ENCODE peak calls at places on chromosomes 16 and 17, in nine cellular contexts. B, F, T, R, A, K, U, D and S are unnamed samples.

GRCh38 chr17:47729486-47729885 is 3.5 kb upstream of the TBX21 start:
- DNase-seq in B (no peak), F (no peak), T (no peak), R (no peak), A (no peak), K (no peak), U (no peak), D (no peak), S (no peak)

GRCh38 chr16:75044800-75045361 is 46.1 kb downstream of the ZNRF1 start:
- DNase-seq in B (no peak), F (no peak), T (no peak), R (no peak), A (no peak), K (no peak), U (no peak), D (no peak), S (peak; percentile 48)

GRCh38 chr17:58373003-58373402 is 21.0 kb upstream of the SUPT4H1 start:
- DNase-seq in B (no peak), F (no peak), T (no peak), R (no peak), A (no peak), K (no peak), U (no peak), D (no peak), S (no peak)

GRCh38 chr17:67637901-67638641 is 79.7 kb upstream of the NOL11 start:
- DNase-seq in B (no peak), F (no peak), T (no peak), R (peak; percentile 88), A (peak; percentile 19), K (no peak), U (no peak), D (no peak), S (no peak)

GRCh38 chr16:31886227-31886626 is 12.6 kb downstream of the ZNF267 start:
- DNase-seq in B (no peak), F (no peak), T (no peak), R (no peak), A (no peak), K (no peak), U (no peak), D (no peak), S (no peak)

GRCh38 chr16:4660454-4661007 is 32.8 kb upstream of the NUDT16L1 start:
- DNase-seq in B (no peak), F (peak; percentile 50), T (peak; percentile 19), R (no peak), A (no peak), K (no peak), U (no peak), D (peak; percentile 84), S (no peak)

GRCh38 chr17:46013502-46014165 is 14.6 kb downstream of the STH start:
- DNase-seq in B (no peak), F (peak; percentile 65), T (no peak), R (no peak), A (no peak), K (no peak), U (no peak), D (peak; percentile 82), S (no peak)

GRCh38 chr16:13994239-13995106 is 74.5 kb downstream of the ERCC4 start:
- DNase-seq in B (no peak), F (no peak), T (no peak), R (no peak), A (no peak), K (no peak), U (no peak), D (no peak), S (no peak)

GRCh38 chr17:27858621-27859305 is 34.4 kb downstream of the LYRM9 start:
- DNase-seq in B (no peak), F (no peak), T (no peak), R (no peak), A (no peak), K (no peak), U (no peak), D (no peak), S (no peak)

GRCh38 chr17:81512984-81513668 is 527 bp upstream of the ACTG1 start:
- DNase-seq in B (peak; percentile 70), F (no peak), T (peak; percentile 66), R (no peak), A (peak; percentile 91), K (no peak), U (no peak), D (peak; percentile 80), S (peak; percentile 76)
- TF ChIP-seq REST in B (no peak), F (no peak), T (peak; percentile 52), R (no peak), A (no peak), K (no peak), U (no peak), D (no peak), S (no peak)

GRCh38 chr16:88330971-88331890 is 51.5 kb upstream of the ZNF469 start:
- DNase-seq in B (no peak), F (no peak), T (no peak), R (no peak), A (no peak), K (no peak), U (no peak), D (no peak), S (no peak)

GRCh38 chr16:88333645-88334516 is 48.9 kb upstream of the ZNF469 start:
- DNase-seq in B (no peak), F (no peak), T (no peak), R (no peak), A (no peak), K (no peak), U (no peak), D (no peak), S (peak; percentile 31)

GRCh38 chr16:88334517-88335149 is 48.1 kb upstream of the ZNF469 start:
- DNase-seq in B (no peak), F (no peak), T (peak; percentile 37), R (no peak), A (no peak), K (no peak), U (no peak), D (peak; percentile 42), S (peak; percentile 55)

GRCh38 chr16:88329726-88330700 is 52.7 kb upstream of the ZNF469 start:
- DNase-seq in B (no peak), F (no peak), T (no peak), R (no peak), A (no peak), K (no peak), U (no peak), D (no peak), S (no peak)

DNA sequence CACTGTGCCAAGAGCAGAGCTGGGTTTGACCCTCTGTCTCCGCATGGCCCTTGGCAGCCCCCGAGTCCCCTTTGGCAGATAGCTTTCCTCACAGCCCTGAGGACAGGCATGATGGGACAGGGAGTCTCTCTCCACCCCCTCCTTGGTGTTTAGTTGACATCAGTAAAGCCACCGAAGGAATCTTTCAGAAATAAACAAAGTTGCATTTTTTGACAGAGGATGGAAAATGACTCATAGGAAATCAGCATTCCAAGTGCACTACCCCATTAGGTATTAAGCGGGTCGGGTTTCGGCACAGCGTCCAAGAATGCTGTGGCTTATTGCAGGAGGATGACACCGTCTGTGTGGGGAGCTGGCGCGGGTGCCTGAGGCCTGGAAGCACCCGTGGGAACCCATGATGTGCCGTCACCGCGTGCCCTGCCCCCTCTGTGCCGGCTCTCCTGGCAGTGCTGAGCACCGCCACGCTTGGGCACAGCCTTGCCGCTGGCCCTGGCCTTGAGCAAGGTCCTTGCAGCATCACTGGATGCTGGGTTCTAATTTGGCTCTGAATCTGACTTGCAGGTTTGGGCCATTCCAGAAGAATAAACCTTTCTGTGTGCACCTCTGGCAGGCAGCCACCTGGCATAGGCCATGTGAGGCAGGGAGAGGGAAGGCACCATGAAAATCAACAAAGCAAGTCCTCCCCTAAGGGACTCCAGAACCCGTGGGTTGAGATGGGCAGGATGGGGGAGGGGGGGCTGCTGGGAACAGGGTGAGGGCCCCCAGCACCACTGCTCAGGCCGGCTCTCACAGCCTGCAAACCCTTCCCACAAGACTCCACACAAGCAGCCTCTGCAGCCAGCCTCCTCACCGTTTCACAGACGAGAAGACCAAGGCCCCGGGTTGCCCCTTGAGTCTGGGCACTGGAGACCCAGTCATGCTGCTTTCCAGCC is 50.5 kb upstream of the ZNF469 start:
- DNase-seq in B (no peak), F (no peak), T (no peak), R (peak; percentile 88), A (no peak), K (no peak), U (peak; percentile 48), D (no peak), S (peak; percentile 95)
- TF ChIP-seq REST in B (no peak), F (peak; percentile 62), T (no peak), R (no peak), A (no peak), K (no peak), U (no peak), D (no peak), S (no peak)

GRCh38 chr17:80657561-80657960 is 112.9 kb downstream of the RPTOR start:
- DNase-seq in B (no peak), F (no peak), T (no peak), R (no peak), A (no peak), K (no peak), U (no peak), D (no peak), S (no peak)

GRCh38 chr17:80662557-80662956 is 117.9 kb downstream of the RPTOR start:
- DNase-seq in B (no peak), F (no peak), T (no peak), R (no peak), A (no peak), K (no peak), U (no peak), D (no peak), S (no peak)

GRCh38 chr17:80658821-80659220 is 114.2 kb downstream of the RPTOR start:
- DNase-seq in B (no peak), F (no peak), T (no peak), R (no peak), A (no peak), K (no peak), U (no peak), D (no peak), S (no peak)

GRCh38 chr17:80660527-80661198 is 116.0 kb downstream of the RPTOR start:
- DNase-seq in B (no peak), F (no peak), T (peak; percentile 57), R (no peak), A (no peak), K (no peak), U (no peak), D (no peak), S (no peak)

GRCh38 chr17:80659651-80660050 is 115.0 kb downstream of the RPTOR start:
- DNase-seq in B (no peak), F (no peak), T (no peak), R (no peak), A (no peak), K (no peak), U (no peak), D (no peak), S (no peak)
- TF ChIP-seq REST in B (no peak), F (no peak), T (no peak), R (no peak), A (no peak), K (no peak), U (no peak), D (no peak), S (no peak)

DNA sequence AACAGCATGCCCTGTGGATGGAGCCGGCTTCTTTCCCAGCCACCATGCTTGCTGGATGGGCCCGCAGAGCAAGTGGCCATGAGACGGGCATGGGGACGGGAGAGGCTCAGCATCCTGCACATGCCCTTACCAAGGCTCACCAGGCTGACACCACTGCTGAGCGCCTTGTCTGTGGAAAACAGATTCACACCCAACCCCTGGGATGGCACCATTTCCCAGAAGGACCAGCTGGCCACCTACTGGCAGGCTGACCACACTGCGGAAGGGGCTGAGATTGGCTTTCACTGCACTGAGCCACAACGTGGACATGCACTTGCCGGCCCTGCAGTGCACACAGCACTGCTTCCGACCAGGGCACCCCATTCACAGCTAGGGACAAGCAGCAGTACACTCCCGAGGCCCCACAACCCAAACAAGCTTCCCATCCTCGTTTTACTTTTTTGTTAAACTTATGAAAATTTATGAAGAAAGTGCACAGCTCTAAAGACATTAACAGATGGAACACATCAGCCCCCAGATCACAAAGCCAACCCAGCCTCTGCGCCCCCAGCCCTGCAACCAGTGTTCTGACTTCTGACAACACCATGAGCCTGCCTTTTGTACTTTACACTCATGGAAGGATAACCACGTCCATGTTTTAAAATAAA is 13.9 kb upstream of the KRTAP17-1 start:
- DNase-seq in B (peak; percentile 41), F (peak; percentile 70), T (peak; percentile 32), R (peak; percentile 40), A (peak; percentile 77), K (no peak), U (no peak), D (peak; percentile 52), S (peak; percentile 78)
- TF ChIP-seq REST in B (no peak), F (no peak), T (no peak), R (no peak), A (no peak), K (no peak), U (no peak), D (no peak), S (no peak)